ENCODE peak calls at places on chromosomes 13 and 19, in six cellular contexts. One of them, this sample, is unnamed.

GRCh38 chr13:51643114-51643881 is 59.0 kb downstream of the WDFY2 start:
- DNase-seq in fibroblast of the aortic adventitia: peak; percentile 81
- DNase-seq in posterior cingulate gyrus: no peak
- DNase-seq in AG10803: peak; percentile 98
- DNase-seq in fibroblast of pulmonary artery: peak; percentile 93
- DNase-seq in kidney glomerular epithelial cell: peak; percentile 92
- DNase-seq in this sample: no peak

GRCh38 chr13:42807236-42807635 is 25.9 kb downstream of the FAM216B start:
- DNase-seq in fibroblast of the aortic adventitia: no peak
- DNase-seq in posterior cingulate gyrus: no peak
- DNase-seq in AG10803: peak; percentile 26
- DNase-seq in fibroblast of pulmonary artery: no peak
- DNase-seq in kidney glomerular epithelial cell: no peak
- DNase-seq in this sample: no peak

GRCh38 chr13:106661236-106661635 is 93.3 kb upstream of the ARGLU1 start:
- DNase-seq in fibroblast of the aortic adventitia: no peak
- DNase-seq in posterior cingulate gyrus: no peak
- DNase-seq in AG10803: no peak
- DNase-seq in fibroblast of pulmonary artery: no peak
- DNase-seq in kidney glomerular epithelial cell: no peak
- DNase-seq in this sample: no peak

GRCh38 chr13:38767506-38768265 is 80.8 kb downstream of the FREM2 start:
- DNase-seq in fibroblast of the aortic adventitia: no peak
- DNase-seq in posterior cingulate gyrus: peak; percentile 10
- DNase-seq in AG10803: no peak
- DNase-seq in fibroblast of pulmonary artery: no peak
- DNase-seq in kidney glomerular epithelial cell: peak; percentile 36
- DNase-seq in this sample: no peak

GRCh38 chr19:30781519-30781918 is 409.3 kb downstream of the ZNF536 start:
- DNase-seq in fibroblast of the aortic adventitia: no peak
- DNase-seq in posterior cingulate gyrus: no peak
- DNase-seq in AG10803: peak; percentile 50
- DNase-seq in fibroblast of pulmonary artery: no peak
- DNase-seq in kidney glomerular epithelial cell: no peak
- DNase-seq in this sample: no peak

GRCh38 chr13:25725104-25725503 is 326.7 kb downstream of the SHISA2 start:
- DNase-seq in fibroblast of the aortic adventitia: no peak
- DNase-seq in posterior cingulate gyrus: no peak
- DNase-seq in AG10803: no peak
- DNase-seq in fibroblast of pulmonary artery: no peak
- DNase-seq in kidney glomerular epithelial cell: no peak
- DNase-seq in this sample: no peak

GRCh38 chr19:11168568-11168967 is 13.0 kb upstream of the SPC24 start:
- DNase-seq in fibroblast of the aortic adventitia: peak; percentile 93
- DNase-seq in posterior cingulate gyrus: no peak
- DNase-seq in AG10803: peak; percentile 94
- DNase-seq in fibroblast of pulmonary artery: peak; percentile 91
- DNase-seq in kidney glomerular epithelial cell: peak; percentile 99
- DNase-seq in this sample: no peak

GRCh38 chr19:29014857-29015436 is 198.0 kb downstream of the UQCRFS1 start:
- DNase-seq in fibroblast of the aortic adventitia: no peak
- DNase-seq in posterior cingulate gyrus: no peak
- DNase-seq in AG10803: peak; percentile 25
- DNase-seq in fibroblast of pulmonary artery: no peak
- DNase-seq in kidney glomerular epithelial cell: no peak
- DNase-seq in this sample: no peak

GRCh38 chr19:53947624-53948023 is 15.1 kb upstream of the CACNG8 start:
- DNase-seq in fibroblast of the aortic adventitia: no peak
- DNase-seq in posterior cingulate gyrus: no peak
- DNase-seq in AG10803: no peak
- DNase-seq in fibroblast of pulmonary artery: peak; percentile 36
- DNase-seq in kidney glomerular epithelial cell: no peak
- DNase-seq in this sample: no peak

GRCh38 chr19:14762111-14762510 is 16.2 kb downstream of the ADGRE2 start:
- DNase-seq in fibroblast of the aortic adventitia: no peak
- DNase-seq in posterior cingulate gyrus: no peak
- DNase-seq in AG10803: no peak
- DNase-seq in fibroblast of pulmonary artery: no peak
- DNase-seq in kidney glomerular epithelial cell: no peak
- DNase-seq in this sample: no peak

GRCh38 chr13:110055089-110055488 is 251.9 kb downstream of the COL4A1 start:
- DNase-seq in fibroblast of the aortic adventitia: no peak
- DNase-seq in posterior cingulate gyrus: no peak
- DNase-seq in AG10803: peak; percentile 59
- DNase-seq in fibroblast of pulmonary artery: no peak
- DNase-seq in kidney glomerular epithelial cell: no peak
- DNase-seq in this sample: no peak

GRCh38 chr19:13110099-13110610 is 6.4 kb downstream of the TRMT1 start:
- DNase-seq in fibroblast of the aortic adventitia: no peak
- DNase-seq in posterior cingulate gyrus: no peak
- DNase-seq in AG10803: no peak
- DNase-seq in fibroblast of pulmonary artery: no peak
- DNase-seq in kidney glomerular epithelial cell: no peak
- DNase-seq in this sample: no peak

GRCh38 chr13:47594833-47595232 is 406.2 kb downstream of the SUCLA2 start:
- DNase-seq in fibroblast of the aortic adventitia: no peak
- DNase-seq in posterior cingulate gyrus: no peak
- DNase-seq in AG10803: no peak
- DNase-seq in fibroblast of pulmonary artery: peak; percentile 21
- DNase-seq in kidney glomerular epithelial cell: no peak
- DNase-seq in this sample: no peak

GRCh38 chr13:26719356-26719945 is 41.1 kb downstream of the GPR12 start:
- DNase-seq in fibroblast of the aortic adventitia: peak; percentile 4
- DNase-seq in posterior cingulate gyrus: no peak
- DNase-seq in AG10803: peak; percentile 3
- DNase-seq in fibroblast of pulmonary artery: no peak
- DNase-seq in kidney glomerular epithelial cell: no peak
- DNase-seq in this sample: no peak

GRCh38 chr13:30153871-30154426 is 153.4 kb downstream of the KATNAL1 start:
- DNase-seq in fibroblast of the aortic adventitia: no peak
- DNase-seq in posterior cingulate gyrus: no peak
- DNase-seq in AG10803: no peak
- DNase-seq in fibroblast of pulmonary artery: peak; percentile 26
- DNase-seq in kidney glomerular epithelial cell: peak; percentile 48
- DNase-seq in this sample: no peak

GRCh38 chr19:49739098-49739497 is 24.0 kb downstream of the TSKS start:
- DNase-seq in fibroblast of the aortic adventitia: no peak
- DNase-seq in posterior cingulate gyrus: no peak
- DNase-seq in AG10803: no peak
- DNase-seq in fibroblast of pulmonary artery: no peak
- DNase-seq in kidney glomerular epithelial cell: no peak
- DNase-seq in this sample: no peak

GRCh38 chr19:16888629-16889371 is at the start of gene F2RL3:
- DNase-seq in fibroblast of the aortic adventitia: no peak
- DNase-seq in posterior cingulate gyrus: no peak
- DNase-seq in AG10803: peak; percentile 64
- DNase-seq in fibroblast of pulmonary artery: peak; percentile 68
- DNase-seq in kidney glomerular epithelial cell: no peak
- DNase-seq in this sample: no peak

GRCh38 chr19:11444059-11444458 is 8.6 kb downstream of the PRKCSH start:
- DNase-seq in fibroblast of the aortic adventitia: no peak
- DNase-seq in posterior cingulate gyrus: no peak
- DNase-seq in AG10803: no peak
- DNase-seq in fibroblast of pulmonary artery: no peak
- DNase-seq in kidney glomerular epithelial cell: no peak
- DNase-seq in this sample: no peak

GRCh38 chr19:44800461-44800860 is 8.4 kb upstream of the BCAM start:
- DNase-seq in fibroblast of the aortic adventitia: peak; percentile 72
- DNase-seq in posterior cingulate gyrus: peak; percentile 77
- DNase-seq in AG10803: peak; percentile 62
- DNase-seq in fibroblast of pulmonary artery: peak; percentile 80
- DNase-seq in kidney glomerular epithelial cell: peak; percentile 64
- DNase-seq in this sample: peak; percentile 86

This sample was measured in CD4-positive, alpha-beta T cell.